ENCODE peak calls at places on chromosomes 3 and 15, in seven cellular contexts. One of them, this sample, is unnamed.

GRCh38 chr15:51382787-51383186 is 41.3 kb downstream of the GLDN start:
- DNase-seq in GM23338: peak; percentile 90
- DNase-seq in endothelial cell of umbilical vein: peak; percentile 45
- DNase-seq in HepG2: peak; percentile 27
- DNase-seq in upper lobe of left lung: no peak
- DNase-seq in spleen: no peak
- DNase-seq in Panc1: no peak
- DNase-seq in this sample: no peak

GRCh38 chr3:194817592-194818325 is 132.1 kb downstream of the FAM43A start:
- DNase-seq in GM23338: no peak
- DNase-seq in endothelial cell of umbilical vein: no peak
- DNase-seq in HepG2: no peak
- DNase-seq in upper lobe of left lung: no peak
- DNase-seq in spleen: no peak
- DNase-seq in Panc1: no peak
- DNase-seq in this sample: no peak

GRCh38 chr3:40623567-40623966 is 98.8 kb downstream of the ZNF621 start:
- DNase-seq in GM23338: no peak
- DNase-seq in endothelial cell of umbilical vein: no peak
- DNase-seq in HepG2: no peak
- DNase-seq in upper lobe of left lung: peak; percentile 28
- DNase-seq in spleen: peak; percentile 79
- DNase-seq in Panc1: no peak
- DNase-seq in this sample: peak; percentile 16

GRCh38 chr3:125017406-125017805 is 38.4 kb downstream of the HEG1 start:
- DNase-seq in GM23338: no peak
- DNase-seq in endothelial cell of umbilical vein: no peak
- DNase-seq in HepG2: no peak
- DNase-seq in upper lobe of left lung: no peak
- DNase-seq in spleen: no peak
- DNase-seq in Panc1: no peak
- DNase-seq in this sample: no peak

GRCh38 chr15:85785887-85786777 is 8.6 kb downstream of the KLHL25 start:
- DNase-seq in GM23338: no peak
- DNase-seq in endothelial cell of umbilical vein: peak; percentile 28
- DNase-seq in HepG2: peak; percentile 79
- DNase-seq in upper lobe of left lung: no peak
- DNase-seq in spleen: peak; percentile 70
- DNase-seq in Panc1: no peak
- DNase-seq in this sample: no peak

GRCh38 chr3:123791417-123791816 is 92.7 kb downstream of the MYLK start:
- DNase-seq in GM23338: no peak
- DNase-seq in endothelial cell of umbilical vein: peak; percentile 74
- DNase-seq in HepG2: no peak
- DNase-seq in upper lobe of left lung: no peak
- DNase-seq in spleen: no peak
- DNase-seq in Panc1: no peak
- DNase-seq in this sample: no peak

GRCh38 chr15:54088837-54089236 is 110.6 kb downstream of the UNC13C start:
- DNase-seq in GM23338: no peak
- DNase-seq in endothelial cell of umbilical vein: no peak
- DNase-seq in HepG2: no peak
- DNase-seq in upper lobe of left lung: no peak
- DNase-seq in spleen: no peak
- DNase-seq in Panc1: no peak
- DNase-seq in this sample: no peak

GRCh38 chr15:48473667-48474066 is 142.4 kb downstream of the DUT start:
- DNase-seq in GM23338: no peak
- DNase-seq in endothelial cell of umbilical vein: no peak
- DNase-seq in HepG2: no peak
- DNase-seq in upper lobe of left lung: no peak
- DNase-seq in spleen: no peak
- DNase-seq in Panc1: no peak
- DNase-seq in this sample: no peak

GRCh38 chr3:179309225-179310109 is 13.4 kb upstream of the ZNF639 start:
- DNase-seq in GM23338: no peak
- DNase-seq in endothelial cell of umbilical vein: no peak
- DNase-seq in HepG2: no peak
- DNase-seq in upper lobe of left lung: no peak
- DNase-seq in spleen: no peak
- DNase-seq in Panc1: no peak
- DNase-seq in this sample: no peak

GRCh38 chr3:52272831-52273230 is 5.6 kb downstream of the WDR82 start:
- DNase-seq in GM23338: no peak
- DNase-seq in endothelial cell of umbilical vein: no peak
- DNase-seq in HepG2: no peak
- DNase-seq in upper lobe of left lung: no peak
- DNase-seq in spleen: no peak
- DNase-seq in Panc1: no peak
- DNase-seq in this sample: no peak

GRCh38 chr3:52714335-52715302 is 8.7 kb downstream of the SPCS1 start:
- DNase-seq in GM23338: peak; percentile 95
- DNase-seq in endothelial cell of umbilical vein: no peak
- DNase-seq in HepG2: no peak
- DNase-seq in upper lobe of left lung: no peak
- DNase-seq in spleen: no peak
- DNase-seq in Panc1: no peak
- DNase-seq in this sample: no peak

GRCh38 chr15:99326235-99326634 is 75.0 kb downstream of the LRRC28 start:
- DNase-seq in GM23338: no peak
- DNase-seq in endothelial cell of umbilical vein: no peak
- DNase-seq in HepG2: peak; percentile 74
- DNase-seq in upper lobe of left lung: no peak
- DNase-seq in spleen: no peak
- DNase-seq in Panc1: no peak
- DNase-seq in this sample: no peak

GRCh38 chr15:96893159-96893906 is 562.8 kb downstream of the NR2F2 start:
- DNase-seq in GM23338: peak; percentile 75
- DNase-seq in endothelial cell of umbilical vein: peak; percentile 80
- DNase-seq in HepG2: no peak
- DNase-seq in upper lobe of left lung: peak; percentile 23
- DNase-seq in spleen: no peak
- DNase-seq in Panc1: no peak
- DNase-seq in this sample: no peak

GRCh38 chr15:88621789-88622604 is 857 bp downstream of the AEN start:
- DNase-seq in GM23338: no peak
- DNase-seq in endothelial cell of umbilical vein: peak; percentile 40
- DNase-seq in HepG2: peak; percentile 76
- DNase-seq in upper lobe of left lung: no peak
- DNase-seq in spleen: no peak
- DNase-seq in Panc1: no peak
- DNase-seq in this sample: no peak

GRCh38 chr3:66609660-66610547 is 109.1 kb upstream of the LRIG1 start:
- DNase-seq in GM23338: peak; percentile 83
- DNase-seq in endothelial cell of umbilical vein: no peak
- DNase-seq in HepG2: no peak
- DNase-seq in upper lobe of left lung: no peak
- DNase-seq in spleen: no peak
- DNase-seq in Panc1: no peak
- DNase-seq in this sample: no peak

GRCh38 chr3:23292432-23292831 is 89.3 kb downstream of the UBE2E2 start:
- DNase-seq in GM23338: peak; percentile 38
- DNase-seq in endothelial cell of umbilical vein: no peak
- DNase-seq in HepG2: no peak
- DNase-seq in upper lobe of left lung: no peak
- DNase-seq in spleen: no peak
- DNase-seq in Panc1: no peak
- DNase-seq in this sample: no peak

GRCh38 chr3:147407107-147407494 is 758 bp upstream of the ZIC4 start:
- DNase-seq in GM23338: peak; percentile 59
- DNase-seq in endothelial cell of umbilical vein: no peak
- DNase-seq in HepG2: no peak
- DNase-seq in upper lobe of left lung: no peak
- DNase-seq in spleen: no peak
- DNase-seq in Panc1: no peak
- DNase-seq in this sample: peak; percentile 37

GRCh38 chr3:112858410-112859069 is 11.9 kb upstream of the CD200R1L start:
- DNase-seq in GM23338: no peak
- DNase-seq in endothelial cell of umbilical vein: no peak
- DNase-seq in HepG2: no peak
- DNase-seq in upper lobe of left lung: peak; percentile 34
- DNase-seq in spleen: no peak
- DNase-seq in Panc1: no peak
- DNase-seq in this sample: no peak

GRCh38 chr15:40769310-40770146 is at the start of gene C15orf62:
- DNase-seq in GM23338: no peak
- DNase-seq in endothelial cell of umbilical vein: peak; percentile 65
- DNase-seq in HepG2: no peak
- DNase-seq in upper lobe of left lung: peak; percentile 79
- DNase-seq in spleen: peak; percentile 88
- DNase-seq in Panc1: no peak
- DNase-seq in this sample: no peak

GRCh38 chr3:98532709-98533571 is 1.2 kb downstream of the GPR15 start:
- DNase-seq in GM23338: no peak
- DNase-seq in endothelial cell of umbilical vein: no peak
- DNase-seq in HepG2: no peak
- DNase-seq in upper lobe of left lung: no peak
- DNase-seq in spleen: no peak
- DNase-seq in Panc1: no peak
- DNase-seq in this sample: no peak
- TF ChIP-seq POLR2AphosphoS5 in GM23338: no peak
- TF ChIP-seq POLR2AphosphoS5 in endothelial cell of umbilical vein: no peak
- TF ChIP-seq POLR2AphosphoS5 in HepG2: no peak
- TF ChIP-seq POLR2AphosphoS5 in upper lobe of left lung: no peak
- TF ChIP-seq POLR2AphosphoS5 in spleen: no peak
- TF ChIP-seq POLR2AphosphoS5 in Panc1: no peak
- TF ChIP-seq POLR2AphosphoS5 in this sample: no peak

DNA sequence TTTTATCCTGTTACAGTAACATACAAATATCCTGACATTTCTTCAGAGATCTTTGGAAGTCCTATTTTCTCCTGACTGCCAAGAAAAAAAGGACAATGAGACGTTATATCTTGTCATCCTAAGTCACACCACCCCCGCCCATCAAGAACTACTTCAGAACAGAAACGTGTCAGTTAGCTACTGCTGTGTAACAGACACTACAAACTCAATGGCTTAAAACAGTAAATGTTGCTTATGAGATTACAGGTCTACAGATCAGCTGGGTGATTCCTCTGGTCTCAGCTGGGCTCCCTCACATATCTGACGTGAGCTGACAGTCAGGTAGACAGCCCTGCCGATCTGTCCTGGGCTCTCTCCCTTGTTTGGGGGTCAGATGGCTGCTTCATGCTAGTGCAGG is 20.5 kb upstream of the CCDC174 start:
- DNase-seq in GM23338: no peak
- DNase-seq in endothelial cell of umbilical vein: no peak
- DNase-seq in HepG2: no peak
- DNase-seq in upper lobe of left lung: no peak
- DNase-seq in spleen: no peak
- DNase-seq in Panc1: no peak
- DNase-seq in this sample: no peak
- H3K27ac ChIP-seq in GM23338: no peak overlapping the region
- H3K27ac ChIP-seq in endothelial cell of umbilical vein: no peak overlapping the region
- H3K27ac ChIP-seq in HepG2: peak overlapping the region; percentile 58
- H3K27ac ChIP-seq in upper lobe of left lung: no peak overlapping the region
- H3K27ac ChIP-seq in spleen: no peak overlapping the region
- H3K27ac ChIP-seq in Panc1: no peak overlapping the region
- H3K27ac ChIP-seq in this sample: no peak overlapping the region

GRCh38 chr15:68205558-68205944 is 419 bp upstream of the CALML4 start:
- DNase-seq in GM23338: no peak
- DNase-seq in endothelial cell of umbilical vein: no peak
- DNase-seq in HepG2: no peak
- DNase-seq in upper lobe of left lung: no peak
- DNase-seq in spleen: no peak
- DNase-seq in Panc1: no peak
- DNase-seq in this sample: no peak

GRCh38 chr15:68204776-68205557 is at the start of gene CALML4:
- DNase-seq in GM23338: peak; percentile 42
- DNase-seq in endothelial cell of umbilical vein: peak; percentile 70
- DNase-seq in HepG2: peak; percentile 74
- DNase-seq in upper lobe of left lung: peak; percentile 55
- DNase-seq in spleen: no peak
- DNase-seq in Panc1: no peak
- DNase-seq in this sample: no peak

GRCh38 chr15:68206711-68207151 is 1.6 kb upstream of the CALML4 start:
- DNase-seq in GM23338: no peak
- DNase-seq in endothelial cell of umbilical vein: no peak
- DNase-seq in HepG2: no peak
- DNase-seq in upper lobe of left lung: peak; percentile 19
- DNase-seq in spleen: peak; percentile 62
- DNase-seq in Panc1: no peak
- DNase-seq in this sample: no peak

GRCh38 chr15:68207176-68207935 is 2.2 kb upstream of the CALML4 start:
- DNase-seq in GM23338: peak; percentile 33
- DNase-seq in endothelial cell of umbilical vein: no peak
- DNase-seq in HepG2: no peak
- DNase-seq in upper lobe of left lung: peak; percentile 20
- DNase-seq in spleen: no peak
- DNase-seq in Panc1: no peak
- DNase-seq in this sample: no peak

GRCh38 chr15:68205949-68206539 is 912 bp upstream of the CALML4 start:
- DNase-seq in GM23338: peak; percentile 83
- DNase-seq in endothelial cell of umbilical vein: peak; percentile 24
- DNase-seq in HepG2: no peak
- DNase-seq in upper lobe of left lung: peak; percentile 81
- DNase-seq in spleen: peak; percentile 83
- DNase-seq in Panc1: no peak
- DNase-seq in this sample: no peak
- H3K4me1 ChIP-seq in GM23338: peaks cover 45% of the 10 kb centered on the region
- H3K4me1 ChIP-seq in endothelial cell of umbilical vein: peaks cover 15% of the 10 kb centered on the region
- H3K4me1 ChIP-seq in HepG2: peaks cover 38% of the 10 kb centered on the region
- H3K4me1 ChIP-seq in upper lobe of left lung: peaks cover 49% of the 10 kb centered on the region
- H3K4me1 ChIP-seq in spleen: peaks cover 9% of the 10 kb centered on the region
- H3K4me1 ChIP-seq in Panc1: peaks cover 11% of the 10 kb centered on the region
- H3K4me1 ChIP-seq in this sample: peaks cover 45% of the 10 kb centered on the region

GRCh38 chr3:157180262-157180661 is 20.3 kb upstream of the CCNL1 start:
- DNase-seq in GM23338: no peak
- DNase-seq in endothelial cell of umbilical vein: no peak
- DNase-seq in HepG2: no peak
- DNase-seq in upper lobe of left lung: no peak
- DNase-seq in spleen: no peak
- DNase-seq in Panc1: no peak
- DNase-seq in this sample: no peak
- TF ChIP-seq POLR2AphosphoS5 in GM23338: no peak
- TF ChIP-seq POLR2AphosphoS5 in endothelial cell of umbilical vein: no peak
- TF ChIP-seq POLR2AphosphoS5 in HepG2: no peak
- TF ChIP-seq POLR2AphosphoS5 in upper lobe of left lung: no peak
- TF ChIP-seq POLR2AphosphoS5 in spleen: no peak
- TF ChIP-seq POLR2AphosphoS5 in Panc1: no peak
- TF ChIP-seq POLR2AphosphoS5 in this sample: no peak

GRCh38 chr3:71444028-71444860 is 139.3 kb downstream of the FOXP1 start:
- DNase-seq in GM23338: no peak
- DNase-seq in endothelial cell of umbilical vein: peak; percentile 85
- DNase-seq in HepG2: no peak
- DNase-seq in upper lobe of left lung: peak; percentile 79
- DNase-seq in spleen: peak; percentile 92
- DNase-seq in Panc1: no peak
- DNase-seq in this sample: peak; percentile 88

GRCh38 chr3:71443332-71443731 is 140.2 kb downstream of the FOXP1 start:
- DNase-seq in GM23338: no peak
- DNase-seq in endothelial cell of umbilical vein: no peak
- DNase-seq in HepG2: no peak
- DNase-seq in upper lobe of left lung: no peak
- DNase-seq in spleen: no peak
- DNase-seq in Panc1: no peak
- DNase-seq in this sample: no peak

GRCh38 chr3:71441925-71442620 is 141.5 kb downstream of the FOXP1 start:
- DNase-seq in GM23338: no peak
- DNase-seq in endothelial cell of umbilical vein: no peak
- DNase-seq in HepG2: no peak
- DNase-seq in upper lobe of left lung: no peak
- DNase-seq in spleen: no peak
- DNase-seq in Panc1: no peak
- DNase-seq in this sample: no peak

GRCh38 chr3:71441217-71441924 is 142.2 kb downstream of the FOXP1 start:
- DNase-seq in GM23338: no peak
- DNase-seq in endothelial cell of umbilical vein: no peak
- DNase-seq in HepG2: no peak
- DNase-seq in upper lobe of left lung: peak; percentile 67
- DNase-seq in spleen: no peak
- DNase-seq in Panc1: no peak
- DNase-seq in this sample: no peak

GRCh38 chr3:71442648-71443047 is 140.9 kb downstream of the FOXP1 start:
- DNase-seq in GM23338: no peak
- DNase-seq in endothelial cell of umbilical vein: no peak
- DNase-seq in HepG2: no peak
- DNase-seq in upper lobe of left lung: no peak
- DNase-seq in spleen: no peak
- DNase-seq in Panc1: no peak
- DNase-seq in this sample: no peak
- H3K27ac ChIP-seq in GM23338: no peak overlapping the region
- H3K27ac ChIP-seq in endothelial cell of umbilical vein: no peak overlapping the region
- H3K27ac ChIP-seq in HepG2: no peak overlapping the region
- H3K27ac ChIP-seq in upper lobe of left lung: peak overlapping the region; percentile 72
- H3K27ac ChIP-seq in spleen: peak overlapping the region; percentile 91
- H3K27ac ChIP-seq in Panc1: no peak overlapping the region
- H3K27ac ChIP-seq in this sample: peak overlapping the region; percentile 2